ENCODE peak calls at places on chromosomes 4 and X, in eight cellular contexts. L, H, G, O, E, X, D and R are unnamed samples.
A peak's percentile ranks its signal among the peaks of the same experiment; 100 is the strongest.

GRCh38 chr4:92304636-92305035 is 870 bp downstream of the GRID2 start:
- DNase-seq in X (no peak), G (no peak), L (peak; percentile 19), H (no peak), D (no peak), E (no peak), O (no peak), R (no peak)

GRCh38 chr4:113049421-113050355 is at the start of gene ANK2:
- DNase-seq in G (no peak), O (no peak), D (no peak), L (peak; percentile 10), H (no peak), X (no peak), E (no peak), R (no peak)

GRCh38 chr4:140738111-140738510 is 18.1 kb downstream of the TBC1D9 start:
- DNase-seq in H (no peak), L (no peak), G (no peak), O (no peak), X (no peak), E (no peak), D (no peak), R (no peak)

GRCh38 chr4:54230479-54231418 is 1.7 kb downstream of the PDGFRA start:
- DNase-seq in O (no peak), H (no peak), E (no peak), L (no peak), D (no peak), G (peak; percentile 9), X (no peak), R (peak; percentile 85)

GRCh38 chr4:106502106-106502699 is 133.6 kb upstream of the GIMD1 start:
- DNase-seq in E (no peak), O (no peak), L (peak; percentile 64), H (peak; percentile 14), G (peak; percentile 60), X (no peak), D (peak; percentile 54), R (no peak)

GRCh38 chrX:23661671-23662070 is 5.6 kb upstream of the PRDX4 start:
- DNase-seq in D (no peak), E (no peak), L (no peak), X (no peak), G (no peak), H (no peak), O (no peak), R (no peak)

GRCh38 chr4:3869661-3870566 is 103.7 kb downstream of the ADRA2C start:
- DNase-seq in X (no peak), G (no peak), O (no peak), H (no peak), L (no peak), E (no peak), D (no peak), R (peak; percentile 71)

GRCh38 chr4:107094332-107094731 is 58.2 kb upstream of the DKK2 start:
- DNase-seq in D (peak; percentile 90), L (peak; percentile 10), G (no peak), H (no peak), X (no peak), E (no peak), O (peak; percentile 30), R (no peak)